ENCODE peak calls at places on chromosomes 3 and 15, in six cellular contexts. I is heart left ventricle, Q is endothelial cell of umbilical vein, D is neural progenitor cell, U is mammary epithelial cell, O is OCI-LY7. K is an unnamed sample. For H3K4me1, the result is how much of the 10 kb centered on the place peaks cover.

GRCh38 chr15:73799466-73799865 is 46.3 kb upstream of the INSYN1 start:
- DNase-seq in U (no peak), I (no peak), D (no peak), O (no peak), Q (no peak), K (no peak)

GRCh38 chr15:100958326-100959065 is 39.3 kb downstream of the LRRK1 start:
- DNase-seq in O (no peak), D (no peak), I (no peak), Q (peak), U (no peak), K (no peak)

GRCh38 chr3:175729466-175729865 is 870.3 kb downstream of the NAALADL2 start:
- DNase-seq in Q (no peak), I (no peak), O (no peak), U (no peak), D (no peak), K (no peak)

GRCh38 chr3:36257117-36257516 is 123.2 kb upstream of the STAC start:
- DNase-seq in I (no peak), O (no peak), U (no peak), Q (no peak), D (no peak), K (no peak)

GRCh38 chr3:13414040-13414729 is 5.9 kb downstream of the NUP210 start:
- DNase-seq in O (peak), U (no peak), Q (no peak), I (peak), D (no peak), K (no peak)

GRCh38 chr3:193782280-193782654 is 189.3 kb downstream of the OPA1 start:
- DNase-seq in U (peak), O (no peak), Q (no peak), I (no peak), D (peak), K (no peak)

GRCh38 chr15:69025320-69025719 is 10.8 kb downstream of the NOX5 start:
- DNase-seq in I (no peak), U (no peak), O (no peak), D (no peak), Q (no peak), K (no peak)

GRCh38 chr3:155404486-155404885 is 111.0 kb upstream of the STRIT1 start:
- DNase-seq in Q (no peak), O (no peak), U (no peak), I (no peak), D (no peak), K (no peak)

GRCh38 chr3:147038456-147038855 is 367.9 kb downstream of the ZIC4 start:
- DNase-seq in D (no peak), U (no peak), Q (no peak), O (no peak), I (no peak), K (no peak)

GRCh38 chr3:13605555-13605954 is 56.6 kb downstream of the FBLN2 start:
- DNase-seq in I (no peak), U (no peak), O (no peak), D (no peak), Q (no peak), K (no peak)

GRCh38 chr3:123346041-123346440 is 102.8 kb downstream of the ADCY5 start:
- DNase-seq in U (no peak), I (no peak), D (no peak), O (no peak), Q (no peak), K (no peak)

GRCh38 chr3:194749631-194750271 is 64.1 kb downstream of the FAM43A start:
- DNase-seq in D (peak), I (no peak), Q (peak), O (no peak), U (no peak), K (no peak)

GRCh38 chr3:130425484-130425883 is 80.0 kb downstream of the COL6A5 start:
- DNase-seq in D (no peak), Q (no peak), I (no peak), U (no peak), O (no peak), K (no peak)

GRCh38 chr15:95647878-95648277 is 682.6 kb upstream of the NR2F2 start:
- DNase-seq in U (no peak), Q (no peak), O (no peak), I (no peak), D (no peak), K (no peak)

GRCh38 chr15:90871716-90872480 is 3.5 kb downstream of the FURIN start:
- DNase-seq in I (no peak), D (peak), Q (peak), O (no peak), U (no peak), K (peak)

GRCh38 chr3:124634210-124635168 is 95.8 kb upstream of the UMPS start:
- DNase-seq in Q (no peak), U (no peak), I (no peak), O (no peak), D (no peak), K (no peak)

GRCh38 chr3:194537732-194538247 is 51.0 kb upstream of the ATP13A3 start:
- DNase-seq in Q (peak), U (peak), O (no peak), D (no peak), I (no peak), K (peak)

DNA sequence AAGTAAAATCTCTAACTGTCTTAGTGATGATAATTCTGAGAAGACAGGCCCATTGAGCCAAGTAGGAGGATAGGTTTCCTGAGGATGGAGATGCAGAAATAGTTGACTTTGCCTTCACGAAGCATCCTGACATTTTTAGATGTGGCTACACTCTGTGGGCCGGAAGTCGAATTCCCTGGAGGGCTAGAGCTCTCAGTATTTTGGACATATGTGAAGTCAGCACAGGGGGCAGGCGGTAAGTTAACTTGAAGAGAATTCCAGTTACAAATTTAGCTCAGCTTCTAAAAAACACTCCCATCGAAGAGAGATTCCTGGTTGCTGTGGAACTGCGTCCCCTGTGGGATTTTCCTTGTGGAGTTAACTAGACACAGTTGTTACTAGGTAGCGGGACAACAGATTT is 161.9 kb upstream of the RGMA start:
- DNase-seq in O (no peak), D (no peak), I (peak), U (no peak), Q (no peak), K (no peak)
- H3K4me1 ChIP-seq in O (under half), D (under half), I (under half), U (under half), Q (under half), K (under half)

GRCh38 chr3:186787642-186788481 is 4.5 kb downstream of the EIF4A2 start:
- DNase-seq in U (no peak), Q (no peak), I (no peak), D (no peak), O (peak), K (no peak)
- H3K4me3 ChIP-seq in U (peak), Q (no peak), I (no peak), D (peak), O (peak), K (no peak)

DNA sequence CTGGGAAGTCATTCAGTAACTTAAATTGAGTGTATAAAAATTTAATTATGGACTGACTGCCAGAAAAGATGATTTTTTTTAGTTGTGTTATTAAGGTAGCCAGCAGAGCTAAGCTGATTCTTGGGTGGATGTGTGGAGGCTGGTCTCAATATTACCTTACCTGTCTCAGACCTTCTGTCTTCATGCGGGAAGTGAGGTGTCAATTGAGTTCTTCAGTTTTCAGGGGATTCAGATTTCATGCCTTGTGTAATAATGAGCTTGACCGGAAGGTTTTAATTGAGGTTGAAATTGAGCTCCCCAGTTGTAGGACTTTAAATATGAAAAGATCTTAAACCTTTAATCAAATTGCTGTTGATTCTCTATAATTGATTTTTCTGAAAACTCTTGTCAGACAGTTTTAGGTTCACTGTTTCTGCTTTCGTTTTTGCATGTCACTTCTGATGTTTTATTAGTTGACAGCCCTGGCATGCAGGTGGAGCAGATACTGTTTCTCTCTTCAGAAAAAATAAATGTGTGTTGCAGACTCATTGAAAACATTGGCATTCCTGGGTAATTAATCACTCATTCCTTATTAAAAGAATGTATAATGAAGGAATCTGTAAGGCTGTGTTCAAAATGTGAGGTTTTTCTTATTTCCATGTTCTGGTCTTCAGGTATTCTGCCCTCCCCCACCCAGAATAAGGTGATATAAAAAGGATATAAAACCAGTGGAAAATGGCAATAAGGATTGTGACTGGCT is 54.5 kb downstream of the PSMD6 start:
- DNase-seq in I (no peak), Q (no peak), D (no peak), O (no peak), U (peak), K (no peak)
- H3K4me1 ChIP-seq in I (half or more), Q (under half), D (half or more), O (under half), U (half or more), K (under half)

DNA sequence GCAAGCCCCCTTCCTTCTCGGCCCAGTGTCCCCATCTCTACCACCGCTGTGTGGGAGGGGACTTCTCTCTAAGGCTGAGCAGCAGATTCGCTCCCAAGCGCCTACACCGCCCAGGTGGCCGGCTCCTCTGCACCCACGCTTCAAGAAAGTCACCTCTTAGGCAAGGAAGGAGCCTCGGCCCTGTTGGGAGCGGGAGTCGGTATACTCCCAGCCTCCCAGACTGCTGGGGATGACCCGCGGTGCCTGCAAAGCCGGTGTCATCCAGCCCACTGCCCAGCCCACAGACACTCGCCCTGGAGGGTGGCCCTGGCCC is 527 bp downstream of the CHRNB4 start:
- DNase-seq in I (no peak), D (no peak), O (no peak), Q (no peak), U (no peak), K (peak)
- H3K4me3 ChIP-seq in I (peak), D (peak), O (no peak), Q (no peak), U (peak), K (peak)

DNA sequence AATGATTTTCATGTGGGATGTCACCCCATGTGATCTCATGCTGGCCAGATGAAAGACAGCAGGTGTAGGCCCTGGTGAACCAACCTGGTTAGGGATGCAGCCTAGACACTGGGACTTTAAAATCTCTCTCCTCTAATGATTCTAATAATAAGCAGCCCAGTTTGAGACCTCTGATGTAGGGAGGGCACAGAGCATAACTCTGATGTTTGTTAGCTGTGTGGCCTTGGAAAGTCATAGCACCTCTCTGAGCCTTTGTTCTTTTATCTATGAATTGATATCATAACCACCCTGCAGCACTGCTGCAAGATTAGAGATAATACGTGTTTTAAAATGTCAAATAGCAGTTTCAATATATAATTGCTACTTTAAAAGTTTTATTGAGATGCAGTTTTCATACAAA is 106.0 kb downstream of the RPL22L1 start:
- DNase-seq in Q (no peak), I (no peak), O (no peak), U (no peak), D (no peak), K (no peak)
- H3K4me1 ChIP-seq in Q (under half), I (under half), O (under half), U (under half), D (under half), K (under half)

GRCh38 chr3:39148116-39149058 is 5.0 kb downstream of the CSRNP1 start:
- DNase-seq in O (peak), I (no peak), Q (peak), U (no peak), D (no peak), K (no peak)
- H3K4me3 ChIP-seq in O (peak), I (no peak), Q (no peak), U (no peak), D (no peak), K (peak)

GRCh38 chr15:78072080-78072892 is 5.2 kb downstream of the TBC1D2B start:
- DNase-seq in U (no peak), D (no peak), I (no peak), Q (no peak), O (no peak), K (no peak)

GRCh38 chr15:78069052-78069414 is 8.5 kb downstream of the TBC1D2B start:
- DNase-seq in O (no peak), U (no peak), D (no peak), Q (peak), I (no peak), K (no peak)

GRCh38 chr15:78069630-78070029 is 7.9 kb downstream of the TBC1D2B start:
- DNase-seq in Q (no peak), I (no peak), D (no peak), U (no peak), O (peak), K (no peak)

GRCh38 chr15:78071378-78071777 is 6.1 kb downstream of the TBC1D2B start:
- DNase-seq in I (no peak), U (no peak), Q (no peak), D (no peak), O (no peak), K (no peak)

DNA sequence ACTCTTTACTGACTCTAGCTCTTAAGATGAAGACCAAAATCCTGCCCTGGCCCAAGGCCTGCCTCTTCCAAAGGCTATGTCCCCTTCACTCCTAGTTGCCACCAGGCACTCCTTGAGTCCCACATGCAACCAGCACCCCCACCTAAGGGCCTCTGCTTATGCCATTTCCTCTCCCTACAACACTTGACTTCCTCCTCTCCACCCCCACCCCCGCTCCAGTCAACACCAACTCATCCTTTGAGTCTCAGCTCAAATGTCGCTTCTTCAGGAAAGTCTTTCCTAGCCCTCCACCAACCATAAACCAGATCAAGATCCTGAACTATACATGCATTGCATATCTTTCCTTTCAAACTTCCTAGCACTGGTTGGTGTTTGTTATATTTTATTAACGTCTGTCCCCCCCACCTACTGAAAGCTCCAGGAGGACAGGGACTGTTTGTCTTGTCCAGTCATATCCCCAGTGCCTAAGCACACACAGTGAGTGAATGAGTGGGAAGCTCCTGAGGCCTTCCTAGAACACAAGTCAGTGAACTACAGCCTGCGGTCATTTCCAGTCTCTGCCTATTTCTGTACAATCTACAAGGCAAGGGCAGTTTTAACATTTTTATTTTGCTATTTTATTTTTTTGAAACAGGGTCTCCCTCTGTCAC is 7.3 kb downstream of the TBC1D2B start:
- DNase-seq in I (peak), D (no peak), Q (peak), U (no peak), O (peak), K (no peak)
- H3K4me1 ChIP-seq in I (half or more), D (under half), Q (half or more), U (under half), O (half or more), K (under half)

GRCh38 chr3:58047806-58048205 is 39.6 kb downstream of the FLNB start:
- DNase-seq in O (no peak), I (no peak), D (no peak), U (no peak), Q (peak), K (no peak)
- H3K4me3 ChIP-seq in O (no peak), I (no peak), D (no peak), U (no peak), Q (no peak), K (no peak)

DNA sequence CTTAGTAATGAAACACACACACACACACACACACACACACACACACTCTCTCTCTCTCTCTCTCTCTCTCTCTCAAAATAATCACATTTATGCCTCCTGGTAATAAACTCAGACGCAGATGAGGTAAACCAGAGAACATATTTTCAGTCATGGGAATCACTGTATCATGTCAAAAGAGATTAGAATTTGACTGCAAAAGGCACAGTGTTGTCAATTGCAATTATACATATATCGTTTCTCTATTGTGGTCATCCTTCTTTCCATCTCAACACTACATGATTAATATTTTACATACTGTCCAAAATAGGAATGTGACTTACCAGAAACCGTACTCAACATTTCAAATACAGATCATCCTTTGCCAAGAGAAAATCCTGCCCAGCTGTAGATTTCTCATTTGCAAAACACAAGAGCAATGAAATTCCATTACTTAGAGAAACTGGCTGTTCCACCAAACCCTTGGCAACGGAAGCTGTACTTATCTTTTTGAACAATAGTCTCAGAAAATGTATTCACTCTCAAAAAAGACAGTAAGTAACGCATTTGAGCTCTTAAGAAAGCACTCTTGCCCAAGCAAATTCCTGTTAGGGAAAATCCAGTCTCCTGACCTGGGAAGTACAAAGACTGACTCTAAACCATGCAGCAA is 24.3 kb downstream of the PDZRN3 start:
- DNase-seq in Q (no peak), D (peak), O (no peak), I (no peak), U (no peak), K (no peak)
- H3K4me1 ChIP-seq in Q (under half), D (under half), O (under half), I (half or more), U (under half), K (under half)

K was measured in pancreas.